ENCODE peak calls at places on chromosomes 13 and 19, in seven cellular contexts. One of them, this sample, is unnamed.
A peak's percentile ranks its signal among the peaks of the same experiment; 100 is the strongest.

GRCh38 chr13:111179908-111180756 is 65.0 kb downstream of the ARHGEF7 start:
- DNase-seq in thoracic aorta: no peak
- DNase-seq in cardiac muscle cell: no peak
- DNase-seq in tibial artery: no peak
- DNase-seq in GM12865: no peak
- DNase-seq in HFF-Myc: no peak
- DNase-seq in lower leg skin: peak; percentile 2
- DNase-seq in this sample: no peak

GRCh38 chr13:105327727-105328126 is 1207.7 kb downstream of the EFNB2 start:
- DNase-seq in GM12865: no peak
- DNase-seq in tibial artery: no peak
- DNase-seq in HFF-Myc: no peak
- DNase-seq in thoracic aorta: no peak
- DNase-seq in lower leg skin: no peak
- DNase-seq in cardiac muscle cell: no peak
- DNase-seq in this sample: peak; percentile 48

GRCh38 chr19:41601771-41602170 is 25.1 kb downstream of the CEACAM4 start:
- DNase-seq in tibial artery: peak; percentile 55
- DNase-seq in HFF-Myc: no peak
- DNase-seq in GM12865: no peak
- DNase-seq in thoracic aorta: no peak
- DNase-seq in cardiac muscle cell: no peak
- DNase-seq in lower leg skin: peak; percentile 80
- DNase-seq in this sample: no peak

GRCh38 chr13:84076280-84076679 is 194.0 kb upstream of the SLITRK1 start:
- DNase-seq in tibial artery: no peak
- DNase-seq in thoracic aorta: no peak
- DNase-seq in cardiac muscle cell: no peak
- DNase-seq in HFF-Myc: no peak
- DNase-seq in lower leg skin: no peak
- DNase-seq in GM12865: peak; percentile 0
- DNase-seq in this sample: no peak

GRCh38 chr13:27001705-27002104 is 169.9 kb downstream of the USP12 start:
- DNase-seq in lower leg skin: peak; percentile 37
- DNase-seq in tibial artery: no peak
- DNase-seq in GM12865: no peak
- DNase-seq in cardiac muscle cell: no peak
- DNase-seq in HFF-Myc: no peak
- DNase-seq in thoracic aorta: no peak
- DNase-seq in this sample: no peak

GRCh38 chr13:111080642-111081041 is 34.5 kb upstream of the ARHGEF7 start:
- DNase-seq in cardiac muscle cell: no peak
- DNase-seq in thoracic aorta: no peak
- DNase-seq in lower leg skin: no peak
- DNase-seq in HFF-Myc: no peak
- DNase-seq in tibial artery: no peak
- DNase-seq in GM12865: no peak
- DNase-seq in this sample: no peak

GRCh38 chr19:13621413-13621812 is 115.1 kb upstream of the CACNA1A start:
- DNase-seq in GM12865: peak; percentile 54
- DNase-seq in cardiac muscle cell: no peak
- DNase-seq in tibial artery: peak; percentile 55
- DNase-seq in lower leg skin: no peak
- DNase-seq in thoracic aorta: no peak
- DNase-seq in HFF-Myc: peak; percentile 77
- DNase-seq in this sample: peak; percentile 95

GRCh38 chr13:113835461-113836274 is 28.2 kb downstream of the GAS6 start:
- DNase-seq in lower leg skin: no peak
- DNase-seq in thoracic aorta: no peak
- DNase-seq in HFF-Myc: peak; percentile 96
- DNase-seq in GM12865: peak; percentile 60
- DNase-seq in cardiac muscle cell: no peak
- DNase-seq in tibial artery: no peak
- DNase-seq in this sample: peak; percentile 90

GRCh38 chr13:75806101-75806500 is 170.0 kb downstream of the LMO7 start:
- DNase-seq in cardiac muscle cell: peak; percentile 36
- DNase-seq in tibial artery: no peak
- DNase-seq in thoracic aorta: no peak
- DNase-seq in lower leg skin: no peak
- DNase-seq in GM12865: no peak
- DNase-seq in HFF-Myc: no peak
- DNase-seq in this sample: no peak

GRCh38 chr19:14434157-14434501 is 1.0 kb downstream of the PKN1 start:
- DNase-seq in tibial artery: no peak
- DNase-seq in lower leg skin: no peak
- DNase-seq in HFF-Myc: no peak
- DNase-seq in thoracic aorta: no peak
- DNase-seq in cardiac muscle cell: no peak
- DNase-seq in GM12865: no peak
- DNase-seq in this sample: no peak

GRCh38 chr19:45075215-45076028 is 856 bp downstream of the ZNF296 start:
- DNase-seq in GM12865: peak; percentile 95
- DNase-seq in cardiac muscle cell: peak; percentile 19
- DNase-seq in tibial artery: peak; percentile 88
- DNase-seq in HFF-Myc: no peak
- DNase-seq in lower leg skin: peak; percentile 94
- DNase-seq in thoracic aorta: no peak
- DNase-seq in this sample: peak; percentile 26

GRCh38 chr13:101875717-101876393 is 423.4 kb downstream of the ITGBL1 start:
- DNase-seq in thoracic aorta: no peak
- DNase-seq in lower leg skin: no peak
- DNase-seq in tibial artery: no peak
- DNase-seq in cardiac muscle cell: no peak
- DNase-seq in GM12865: no peak
- DNase-seq in HFF-Myc: no peak
- DNase-seq in this sample: peak; percentile 92

GRCh38 chr19:49836176-49837008 is 14.6 kb upstream of the PTOV1 start:
- DNase-seq in HFF-Myc: no peak
- DNase-seq in cardiac muscle cell: no peak
- DNase-seq in lower leg skin: no peak
- DNase-seq in thoracic aorta: no peak
- DNase-seq in tibial artery: no peak
- DNase-seq in GM12865: no peak
- DNase-seq in this sample: no peak

GRCh38 chr19:42553292-42554045 is 25.2 kb upstream of the CEACAM1 start:
- DNase-seq in cardiac muscle cell: no peak
- DNase-seq in thoracic aorta: no peak
- DNase-seq in tibial artery: no peak
- DNase-seq in HFF-Myc: peak; percentile 56
- DNase-seq in GM12865: no peak
- DNase-seq in lower leg skin: peak; percentile 72
- DNase-seq in this sample: peak; percentile 69

GRCh38 chr13:31069808-31070544 is 91.7 kb downstream of the HSPH1 start:
- DNase-seq in HFF-Myc: no peak
- DNase-seq in GM12865: no peak
- DNase-seq in cardiac muscle cell: no peak
- DNase-seq in thoracic aorta: no peak
- DNase-seq in lower leg skin: peak; percentile 50
- DNase-seq in tibial artery: no peak
- DNase-seq in this sample: no peak

GRCh38 chr19:49857834-49858590 is 7.1 kb downstream of the PTOV1 start:
- DNase-seq in HFF-Myc: no peak
- DNase-seq in thoracic aorta: no peak
- DNase-seq in lower leg skin: peak; percentile 84
- DNase-seq in cardiac muscle cell: no peak
- DNase-seq in tibial artery: no peak
- DNase-seq in GM12865: peak; percentile 6
- DNase-seq in this sample: no peak

GRCh38 chr13:44013666-44014291 is 134.1 kb downstream of the LACC1 start:
- DNase-seq in tibial artery: no peak
- DNase-seq in GM12865: no peak
- DNase-seq in lower leg skin: no peak
- DNase-seq in thoracic aorta: no peak
- DNase-seq in HFF-Myc: peak; percentile 33
- DNase-seq in cardiac muscle cell: no peak
- DNase-seq in this sample: peak; percentile 84

GRCh38 chr19:35715981-35716734 is 1.6 kb upstream of the KMT2B start:
- DNase-seq in thoracic aorta: no peak
- DNase-seq in GM12865: no peak
- DNase-seq in cardiac muscle cell: peak; percentile 72
- DNase-seq in tibial artery: no peak
- DNase-seq in HFF-Myc: no peak
- DNase-seq in lower leg skin: peak; percentile 92
- DNase-seq in this sample: no peak

GRCh38 chr19:35713904-35714440 is 3.8 kb upstream of the KMT2B start:
- DNase-seq in GM12865: no peak
- DNase-seq in lower leg skin: no peak
- DNase-seq in HFF-Myc: no peak
- DNase-seq in cardiac muscle cell: no peak
- DNase-seq in tibial artery: no peak
- DNase-seq in thoracic aorta: no peak
- DNase-seq in this sample: no peak

GRCh38 chr19:35716735-35716984 is 1.1 kb upstream of the KMT2B start:
- DNase-seq in GM12865: peak; percentile 89
- DNase-seq in tibial artery: peak; percentile 82
- DNase-seq in thoracic aorta: no peak
- DNase-seq in cardiac muscle cell: no peak
- DNase-seq in lower leg skin: no peak
- DNase-seq in HFF-Myc: no peak
- DNase-seq in this sample: no peak

GRCh38 chr19:35714601-35715354 is 3.0 kb upstream of the KMT2B start:
- DNase-seq in tibial artery: no peak
- DNase-seq in lower leg skin: no peak
- DNase-seq in thoracic aorta: no peak
- DNase-seq in cardiac muscle cell: no peak
- DNase-seq in GM12865: peak; percentile 69
- DNase-seq in HFF-Myc: no peak
- DNase-seq in this sample: no peak

DNA sequence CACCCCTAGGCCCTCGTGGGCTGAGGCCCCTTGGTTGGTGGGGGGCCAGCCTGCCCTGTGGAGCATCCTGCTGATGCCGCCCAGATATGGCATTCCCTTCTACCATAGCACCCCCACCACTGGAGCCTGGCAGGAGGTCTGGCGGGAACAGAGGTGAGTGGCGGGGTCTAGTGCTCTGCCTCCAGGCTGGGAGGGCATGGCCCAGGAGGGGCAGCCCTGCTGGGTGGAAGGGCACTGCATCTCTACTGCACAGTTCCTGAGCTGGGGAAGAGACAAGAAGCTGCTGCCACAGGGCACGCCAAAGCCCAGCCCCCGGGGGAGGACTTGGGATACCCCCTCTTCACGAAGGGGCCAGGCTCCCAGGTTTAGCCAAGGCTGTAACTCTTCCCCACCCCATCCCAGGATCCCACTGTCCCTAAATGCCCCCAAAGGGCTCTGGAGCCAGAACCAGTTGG is 2.4 kb upstream of the KMT2B start:
- DNase-seq in GM12865: no peak
- DNase-seq in tibial artery: no peak
- DNase-seq in thoracic aorta: no peak
- DNase-seq in HFF-Myc: no peak
- DNase-seq in lower leg skin: no peak
- DNase-seq in cardiac muscle cell: no peak
- DNase-seq in this sample: no peak
- H3K4me3 ChIP-seq in GM12865: peak overlapping the region; percentile 90
- H3K4me3 ChIP-seq in tibial artery: peak overlapping the region; percentile 64
- H3K4me3 ChIP-seq in thoracic aorta: no peak overlapping the region
- H3K4me3 ChIP-seq in HFF-Myc: peak overlapping the region; percentile 84
- H3K4me3 ChIP-seq in lower leg skin: no peak overlapping the region
- H3K4me3 ChIP-seq in cardiac muscle cell: no peak overlapping the region
- H3K4me3 ChIP-seq in this sample: no peak overlapping the region

DNA sequence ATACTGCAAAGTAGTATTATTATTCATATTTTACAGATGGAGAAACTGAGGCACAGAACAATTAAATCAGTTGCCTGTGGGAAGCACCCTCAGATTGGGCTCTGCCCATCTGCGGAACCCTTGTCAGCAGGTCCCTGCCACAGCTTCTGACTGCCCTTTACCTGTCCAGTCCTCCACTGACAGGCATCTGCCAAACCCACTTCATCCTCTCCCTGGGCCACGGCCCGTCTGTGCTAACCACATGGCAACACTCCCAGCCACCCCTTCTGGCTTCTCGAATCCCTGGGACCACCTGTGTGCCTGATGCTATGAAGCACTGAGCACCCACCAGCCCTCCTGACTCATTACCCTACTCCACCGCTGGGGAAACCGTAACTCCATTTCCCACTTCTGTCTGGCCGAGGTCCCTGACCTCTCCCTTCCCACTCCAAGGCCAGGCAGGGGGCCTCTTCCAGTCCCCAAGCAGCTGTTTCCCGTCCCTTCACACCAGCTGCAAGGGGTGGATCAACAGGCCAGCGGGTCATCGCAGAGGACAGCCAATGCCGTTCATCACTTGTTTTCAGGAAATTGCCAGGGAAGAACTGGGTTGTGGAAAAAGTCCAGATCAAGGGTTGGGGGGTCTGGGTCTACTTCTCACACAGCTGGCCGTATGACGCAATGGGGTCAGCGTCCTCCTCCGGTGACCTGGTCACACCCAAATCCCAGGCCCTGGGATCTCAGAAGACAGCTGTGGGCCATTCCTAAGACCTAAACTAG is 2.5 kb downstream of the KANK3 start:
- DNase-seq in GM12865: no peak
- DNase-seq in tibial artery: no peak
- DNase-seq in HFF-Myc: no peak
- DNase-seq in cardiac muscle cell: no peak
- DNase-seq in thoracic aorta: no peak
- DNase-seq in lower leg skin: no peak
- DNase-seq in this sample: no peak
- TF ChIP-seq CTCF in GM12865: peak; percentile 11
- TF ChIP-seq CTCF in tibial artery: no peak
- TF ChIP-seq CTCF in HFF-Myc: no peak
- TF ChIP-seq CTCF in cardiac muscle cell: peak; percentile 28
- TF ChIP-seq CTCF in thoracic aorta: peak; percentile 19
- TF ChIP-seq CTCF in lower leg skin: no peak
- TF ChIP-seq CTCF in this sample: no peak

DNA sequence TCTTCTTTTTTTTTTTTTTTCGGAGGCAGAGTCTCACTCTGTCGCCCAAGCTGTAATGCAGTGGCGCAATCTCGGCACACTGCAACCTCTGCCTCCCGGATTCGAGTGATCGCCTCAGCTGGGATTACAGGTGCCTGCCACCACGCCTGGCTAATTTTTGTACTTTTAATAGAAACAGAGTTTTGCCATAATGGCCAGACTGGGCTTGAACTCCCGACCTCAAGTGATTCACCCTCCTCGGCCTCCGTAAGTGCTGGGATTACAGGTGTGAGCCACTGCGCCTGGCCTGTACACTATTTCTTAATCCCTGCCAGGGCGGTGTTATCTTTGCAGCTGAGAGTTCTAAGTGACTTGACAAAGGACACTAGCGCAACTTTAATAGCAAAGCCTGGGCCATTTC is 36.9 kb upstream of the LSM14A start:
- DNase-seq in HFF-Myc: no peak
- DNase-seq in thoracic aorta: no peak
- DNase-seq in tibial artery: no peak
- DNase-seq in GM12865: no peak
- DNase-seq in cardiac muscle cell: no peak
- DNase-seq in lower leg skin: peak; percentile 74
- DNase-seq in this sample: no peak
- H3K4me3 ChIP-seq in HFF-Myc: no peak overlapping the region
- H3K4me3 ChIP-seq in thoracic aorta: peak overlapping the region; percentile 77
- H3K4me3 ChIP-seq in tibial artery: no peak overlapping the region
- H3K4me3 ChIP-seq in GM12865: peak overlapping the region; percentile 97
- H3K4me3 ChIP-seq in cardiac muscle cell: no peak overlapping the region
- H3K4me3 ChIP-seq in lower leg skin: no peak overlapping the region
- H3K4me3 ChIP-seq in this sample: no peak overlapping the region

DNA sequence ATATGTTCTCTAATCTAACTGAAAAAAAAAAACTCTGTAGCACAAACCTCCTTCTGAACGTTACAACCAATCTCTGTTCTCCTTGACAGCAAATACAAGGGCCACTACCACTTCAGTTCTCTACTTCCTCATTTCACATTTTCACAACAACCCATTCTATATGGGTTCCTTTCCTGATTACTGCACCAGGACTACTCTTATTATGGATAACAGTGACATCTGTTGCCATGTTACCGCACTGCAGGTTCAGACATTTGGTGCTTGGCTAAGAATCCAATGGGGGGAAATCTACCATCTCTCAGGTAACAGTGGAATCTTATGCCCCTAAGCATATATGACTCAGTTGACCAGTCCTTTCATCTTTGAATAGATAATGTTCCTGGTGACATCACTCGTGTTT is 11.6 kb upstream of the FPR3 start:
- DNase-seq in HFF-Myc: no peak
- DNase-seq in thoracic aorta: no peak
- DNase-seq in cardiac muscle cell: no peak
- DNase-seq in GM12865: peak; percentile 1
- DNase-seq in lower leg skin: no peak
- DNase-seq in tibial artery: no peak
- DNase-seq in this sample: no peak
- TF ChIP-seq CTCF in HFF-Myc: no peak
- TF ChIP-seq CTCF in thoracic aorta: no peak
- TF ChIP-seq CTCF in cardiac muscle cell: peak; percentile 43
- TF ChIP-seq CTCF in GM12865: no peak
- TF ChIP-seq CTCF in lower leg skin: no peak
- TF ChIP-seq CTCF in tibial artery: no peak
- TF ChIP-seq CTCF in this sample: peak; percentile 12